ENCODE peak calls at places on chromosomes 12 and 14, in seven cellular contexts. Z is colonic mucosa, Q is cardiac muscle cell, S is K562, B is Peyer's patch, L is HCT116, U is mesenchymal stem cell. T is an unnamed sample.

GRCh38 chr14:89504602-89505320 is 87.7 kb upstream of the FOXN3 start:
- DNase-seq in Q (peak), L (no peak), B (peak), S (no peak), U (peak), Z (no peak), T (peak)

GRCh38 chr12:1800646-1801284 is 19.6 kb upstream of the LRTM2 start:
- DNase-seq in L (no peak), Q (no peak), B (peak), S (no peak), U (peak), Z (no peak), T (no peak)

GRCh38 chr12:14239350-14239934 is 126.0 kb upstream of the ATF7IP start:
- DNase-seq in B (peak), Z (peak), L (no peak), Q (peak), U (peak), S (no peak), T (peak)

GRCh38 chr12:6570264-6570887 is 2.3 kb upstream of the NOP2 start:
- DNase-seq in S (peak), Q (no peak), L (peak), B (peak), U (peak), Z (peak), T (no peak)

GRCh38 chr12:12533238-12533829 is 29.3 kb downstream of the DUSP16 start:
- DNase-seq in Q (peak), U (no peak), L (no peak), S (peak), B (no peak), Z (peak), T (peak)

GRCh38 chr12:115979851-115980250 is 297.6 kb downstream of the MED13L start:
- DNase-seq in Z (no peak), S (no peak), Q (no peak), L (no peak), B (no peak), U (no peak), T (no peak)

GRCh38 chr12:118034429-118035193 is 18.1 kb downstream of the RFC5 start:
- DNase-seq in S (peak), U (peak), B (no peak), L (no peak), Z (peak), Q (peak), T (peak)

GRCh38 chr14:71070169-71070568 is 162.9 kb downstream of the PCNX1 start:
- DNase-seq in L (no peak), Z (no peak), Q (peak), S (no peak), B (no peak), U (peak), T (no peak)

GRCh38 chr12:53976172-53976822 is 1.5 kb upstream of the HOTAIR start:
- DNase-seq in Q (no peak), Z (no peak), L (no peak), B (no peak), S (no peak), U (no peak), T (no peak)

GRCh38 chr12:106301611-106302321 is 767 bp upstream of the TCP11L2 start:
- DNase-seq in Q (peak), B (peak), S (peak), U (peak), Z (peak), L (no peak), T (peak)

GRCh38 chr12:106288510-106289195 is 13.9 kb upstream of the TCP11L2 start:
- DNase-seq in U (peak), Q (peak), Z (no peak), B (no peak), S (peak), L (peak), T (peak)

GRCh38 chr14:52299692-52300278 is 14.3 kb upstream of the PTGER2 start:
- DNase-seq in S (peak), Z (no peak), U (peak), Q (peak), B (no peak), L (peak), T (peak)

GRCh38 chr12:64099430-64099829 is 122.7 kb downstream of the KICS2 start:
- DNase-seq in B (no peak), L (peak), S (no peak), Q (peak), Z (no peak), U (peak), T (peak)

GRCh38 chr12:94025730-94026129 is 122.6 kb upstream of the PLXNC1 start:
- DNase-seq in U (no peak), L (no peak), S (no peak), Q (peak), Z (no peak), B (no peak), T (no peak)

GRCh38 chr14:93941293-93941910 is 14.3 kb downstream of the FAM181A start:
- DNase-seq in Q (peak), L (no peak), S (no peak), Z (no peak), U (peak), B (no peak), T (peak)

GRCh38 chr12:47087088-47087688 is 7.4 kb upstream of the AMIGO2 start:
- DNase-seq in S (no peak), L (no peak), B (no peak), Z (no peak), Q (peak), U (peak), T (peak)

GRCh38 chr12:89368386-89368785 is 16.1 kb upstream of the DUSP6 start:
- DNase-seq in S (no peak), B (no peak), L (no peak), Z (peak), Q (no peak), U (no peak), T (no peak)

GRCh38 chr12:62379026-62379722 is 87.5 kb upstream of the MON2 start:
- DNase-seq in U (no peak), S (no peak), Q (peak), Z (no peak), B (no peak), L (no peak), T (peak)

GRCh38 chr14:50816419-50817047 is 14.4 kb downstream of the NIN start:
- DNase-seq in Q (peak), S (no peak), Z (no peak), U (peak), L (no peak), B (no peak), T (peak)

GRCh38 chr14:61153436-61153835 is 127.7 kb downstream of the TMEM30B start:
- DNase-seq in Q (no peak), U (peak), L (no peak), Z (no peak), B (no peak), S (no peak), T (peak)

GRCh38 chr12:131147894-131148293 is 194.2 kb downstream of the ADGRD1 start:
- DNase-seq in S (no peak), U (no peak), Z (no peak), Q (no peak), B (no peak), L (no peak), T (no peak)

GRCh38 chr12:122072031-122072970 is 6.3 kb upstream of the MLXIP start:
- DNase-seq in Z (peak), S (no peak), L (no peak), Q (peak), B (no peak), U (peak), T (peak)

GRCh38 chr14:99426796-99427346 is 53.8 kb downstream of the SETD3 start:
- DNase-seq in Z (no peak), S (no peak), L (no peak), B (no peak), Q (no peak), U (no peak), T (no peak)

GRCh38 chr12:129028824-129029223 is 175.5 kb downstream of the GLT1D1 start:
- DNase-seq in S (no peak), L (no peak), U (no peak), B (no peak), Z (no peak), Q (no peak), T (no peak)

GRCh38 chr14:85122690-85123089 is 407.3 kb upstream of the FLRT2 start:
- DNase-seq in Q (peak), L (no peak), U (peak), S (no peak), B (no peak), Z (no peak), T (peak)

GRCh38 chr12:263574-263973 is 938 bp upstream of the SLC6A13 start:
- DNase-seq in B (no peak), U (no peak), S (no peak), Z (no peak), Q (no peak), L (no peak), T (peak)

GRCh38 chr14:20873370-20874177 is 17.6 kb upstream of the RNASE3 start:
- DNase-seq in B (peak), Z (peak), Q (peak), U (peak), L (peak), S (peak), T (peak)

GRCh38 chr14:89144642-89145041 is 272.4 kb downstream of the FOXN3 start:
- DNase-seq in U (no peak), S (no peak), Q (no peak), L (no peak), B (no peak), Z (no peak), T (no peak)

DNA sequence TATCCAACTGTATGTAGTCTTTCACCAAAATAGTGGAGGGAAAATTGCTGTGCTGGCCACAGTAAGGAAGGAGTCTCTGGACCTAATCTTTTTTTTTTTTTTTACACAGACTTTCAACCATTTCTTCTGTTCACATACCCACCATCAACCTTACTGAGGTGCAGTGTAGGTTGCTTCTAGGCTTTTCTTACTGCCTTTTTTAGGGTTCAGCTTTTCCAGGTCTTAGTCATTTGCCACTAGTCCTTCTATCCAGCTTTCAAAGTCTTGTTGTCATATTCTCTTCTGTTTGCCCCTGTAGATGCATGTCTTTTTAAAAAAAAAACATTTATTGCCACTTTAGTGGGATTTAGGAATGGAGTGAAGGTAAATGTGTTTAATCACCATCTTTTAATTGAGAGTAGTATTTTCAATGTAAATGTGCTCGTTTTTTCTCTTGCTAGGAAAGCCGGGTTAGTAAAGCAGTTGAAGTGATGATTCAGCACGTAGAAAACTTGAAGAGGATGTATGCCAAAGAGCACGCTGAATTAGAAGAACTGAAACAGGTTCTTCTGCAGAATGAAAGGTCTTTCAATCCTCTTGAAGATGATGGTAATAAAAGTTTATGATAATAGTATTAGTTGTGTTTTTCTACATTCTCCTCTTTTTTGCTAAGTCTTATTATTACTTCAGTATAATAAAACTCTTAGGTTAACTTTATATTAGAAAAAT is 94.1 kb downstream of the DNAI7 start:
- DNase-seq in B (no peak), S (no peak), Z (no peak), Q (no peak), L (no peak), U (no peak), T (no peak)
- H3K27ac ChIP-seq in B (no peak), S (no peak), Z (no peak), Q (no peak), L (no peak), U (no peak), T (no peak)

GRCh38 chr12:32273063-32273521 is 126.3 kb upstream of the FGD4 start:
- DNase-seq in Z (peak), L (no peak), Q (no peak), B (no peak), U (no peak), S (no peak), T (peak)
- H3K27ac ChIP-seq in Z (no peak), L (no peak), Q (peak), B (no peak), U (peak), S (peak), T (no peak)

GRCh38 chr12:124888203-124888602 is 24.5 kb upstream of the SCARB1 start:
- DNase-seq in S (no peak), L (no peak), Q (no peak), B (no peak), Z (no peak), U (no peak), T (no peak)

GRCh38 chr12:124878795-124879516 is 15.3 kb upstream of the SCARB1 start:
- DNase-seq in B (no peak), Z (no peak), Q (no peak), U (no peak), S (peak), L (no peak), T (no peak)

GRCh38 chr12:124883263-124883876 is 19.7 kb upstream of the SCARB1 start:
- DNase-seq in S (no peak), B (no peak), Z (no peak), Q (no peak), L (no peak), U (no peak), T (no peak)

GRCh38 chr12:124881123-124881522 is 17.5 kb upstream of the SCARB1 start:
- DNase-seq in L (no peak), Q (peak), S (no peak), U (no peak), B (no peak), Z (no peak), T (no peak)

GRCh38 chr12:124884587-124885438 is 21.1 kb upstream of the SCARB1 start:
- DNase-seq in B (peak), S (peak), L (no peak), Q (no peak), U (no peak), Z (peak), T (no peak)
- H3K27ac ChIP-seq in B (peak), S (peak), L (no peak), Q (no peak), U (no peak), Z (peak), T (no peak)

DNA sequence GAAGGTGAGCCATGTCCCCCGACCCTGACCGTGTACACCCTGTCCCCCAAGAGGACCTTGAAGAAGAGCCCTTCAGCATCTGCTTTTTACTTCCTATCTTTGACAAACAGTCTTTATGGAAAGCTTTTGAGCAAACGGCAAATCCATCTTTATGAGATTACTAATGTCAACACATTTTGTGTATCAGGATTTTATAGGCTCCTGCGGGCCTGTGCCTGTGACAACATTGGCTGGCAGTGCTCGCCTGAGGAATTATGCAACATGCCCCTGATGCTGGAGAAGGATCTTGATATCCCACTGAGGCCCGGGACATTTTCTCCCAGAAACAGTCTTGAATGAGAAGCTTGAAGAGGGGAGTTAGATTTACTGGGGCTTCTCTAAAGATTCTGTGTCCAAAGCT is 416.5 kb downstream of the NRXN3 start:
- DNase-seq in Z (peak), L (no peak), S (no peak), Q (no peak), U (no peak), B (no peak), T (no peak)
- H3K27ac ChIP-seq in Z (no peak), L (no peak), S (no peak), Q (no peak), U (no peak), B (no peak), T (no peak)

GRCh38 chr14:54856152-54856551 is 46.5 kb downstream of the GCH1 start:
- DNase-seq in Z (no peak), U (no peak), Q (no peak), B (no peak), S (no peak), L (no peak), T (no peak)
- H3K27ac ChIP-seq in Z (no peak), U (no peak), Q (no peak), B (no peak), S (no peak), L (no peak), T (no peak)